ENCODE peak calls at places on chromosomes 7 and 10, in four cellular contexts. W is AG10803, D is tibial artery, Z is RWPE1. V is an unnamed sample.

GRCh38 chr10:12445701-12446334 is 96.5 kb downstream of the CAMK1D start:
- DNase-seq in W (no peak), D (no peak), Z (no peak), V (no peak)

GRCh38 chr10:98339790-98340189 is 71.8 kb upstream of the LOXL4 start:
- DNase-seq in W (no peak), D (no peak), Z (no peak), V (no peak)

GRCh38 chr7:41245916-41246315 is 457.0 kb downstream of the INHBA start:
- DNase-seq in D (no peak), Z (no peak), W (no peak), V (no peak)

GRCh38 chr7:73429218-73429617 is 4.4 kb upstream of the FZD9 start:
- DNase-seq in D (no peak), Z (no peak), W (no peak), V (peak)

GRCh38 chr10:116765549-116766162 is 23.3 kb upstream of the HSPA12A start:
- DNase-seq in Z (no peak), W (no peak), D (peak), V (no peak)

GRCh38 chr10:47113907-47114500 is 186.0 kb upstream of the GDF10 start:
- DNase-seq in W (no peak), D (no peak), Z (no peak), V (no peak)

GRCh38 chr10:51832652-51833383 is 133.4 kb upstream of the CSTF2T start:
- DNase-seq in D (peak), Z (peak), W (peak), V (peak)

GRCh38 chr7:128034830-128035229 is 3.6 kb upstream of the LRRC4 start:
- DNase-seq in Z (no peak), W (no peak), D (no peak), V (no peak)

GRCh38 chr7:29396563-29396962 is 167.1 kb upstream of the PRR15 start:
- DNase-seq in W (no peak), D (no peak), Z (no peak), V (no peak)

GRCh38 chr10:58930497-58930896 is 245.9 kb upstream of the PHYHIPL start:
- DNase-seq in D (no peak), Z (no peak), W (peak), V (no peak)
- TF ChIP-seq CTCF in D (no peak), Z (no peak), W (no peak), V (no peak)

GRCh38 chr10:58319599-58319998 is 15.2 kb upstream of the UBE2D1 start:
- DNase-seq in Z (no peak), W (no peak), D (no peak), V (no peak)
- TF ChIP-seq CTCF in Z (no peak), W (no peak), D (no peak), V (no peak)

GRCh38 chr7:102464577-102465280 is at the start of the genes ALKBH4 and LRWD1:
- DNase-seq in W (peak), Z (peak), D (peak), V (peak)
- TF ChIP-seq CTCF in W (no peak), Z (no peak), D (no peak), V (peak)

DNA sequence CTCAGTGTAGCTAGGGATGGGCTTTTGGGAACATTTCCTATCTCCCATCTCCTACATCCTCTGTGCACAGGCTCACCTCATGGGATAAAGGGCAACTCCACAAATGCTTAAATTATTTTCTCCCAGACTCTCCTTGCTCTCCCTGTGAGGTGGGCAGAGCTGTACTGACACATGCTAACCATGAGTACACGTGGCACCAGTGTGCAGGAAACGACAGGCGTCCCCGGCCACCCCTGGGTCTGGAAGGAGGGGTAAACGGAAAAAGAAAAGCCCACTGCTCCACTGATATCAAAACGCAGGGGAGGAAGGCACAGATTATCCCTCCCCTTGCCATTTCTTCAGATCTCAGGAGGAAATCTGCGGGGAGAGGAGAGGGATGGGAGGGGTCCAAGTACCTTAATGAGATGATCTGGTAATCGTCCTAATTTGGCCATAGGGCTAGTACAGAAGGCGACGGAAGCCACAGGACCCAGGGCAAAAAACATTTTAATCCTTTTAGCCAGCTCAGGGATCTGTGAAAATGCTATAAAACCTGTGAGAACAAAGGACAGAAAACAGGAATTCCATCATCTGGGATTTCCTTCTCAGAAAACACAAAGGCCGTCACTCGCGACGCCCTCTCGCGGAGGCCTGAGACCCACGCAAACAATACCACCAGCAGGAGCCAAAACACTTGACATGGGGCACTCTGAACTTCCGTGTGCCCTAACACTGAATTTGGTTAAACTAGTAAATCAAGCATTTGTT is 17.8 kb upstream of the CH25H start:
- DNase-seq in Z (no peak), D (no peak), W (no peak), V (no peak)
- TF ChIP-seq CTCF in Z (no peak), D (peak), W (peak), V (peak)